ENCODE peak calls at places on chromosomes 11 and 22, in six cellular contexts. T is mucosa of gallbladder, A is LoVo, R is posterior vena cava, L is coronary artery, V is T-helper 1 cell. M is an unnamed sample.
A peak's percentile ranks its signal among the peaks of the same experiment; 100 is the strongest.

GRCh38 chr11:70252844-70253243 is 17.6 kb upstream of the PPFIA1 start:
- DNase-seq in T (no peak), A (no peak), R (no peak), L (no peak), V (no peak), M (peak; percentile 50)

GRCh38 chr11:78334109-78334508 is 83.5 kb downstream of the GAB2 start:
- DNase-seq in T (no peak), A (no peak), R (no peak), L (no peak), V (no peak), M (no peak)

GRCh38 chr11:107472966-107473365 is 15.3 kb upstream of the CWF19L2 start:
- DNase-seq in T (no peak), A (no peak), R (no peak), L (no peak), V (no peak), M (no peak)

GRCh38 chr11:73012121-73012863 is 129.8 kb downstream of the FCHSD2 start:
- DNase-seq in T (no peak), A (no peak), R (no peak), L (no peak), V (no peak), M (no peak)

GRCh38 chr11:16605440-16605970 is 132.9 kb upstream of the C11orf58 start:
- DNase-seq in T (no peak), A (peak; percentile 2), R (no peak), L (no peak), V (no peak), M (no peak)

GRCh38 chr11:34501962-34502361 is 11.6 kb downstream of the ELF5 start:
- DNase-seq in T (no peak), A (no peak), R (no peak), L (no peak), V (no peak), M (no peak)

GRCh38 chr11:84819561-84819960 is 807.6 kb downstream of the DLG2 start:
- DNase-seq in T (no peak), A (no peak), R (no peak), L (no peak), V (no peak), M (no peak)

GRCh38 chr11:2703487-2704141 is 3.8 kb upstream of the KCNQ1OT1 start:
- DNase-seq in T (no peak), A (no peak), R (peak; percentile 73), L (no peak), V (no peak), M (no peak)

GRCh38 chr11:117860139-117860538 is 16.3 kb downstream of the FXYD6 start:
- DNase-seq in T (no peak), A (no peak), R (peak; percentile 46), L (peak; percentile 22), V (no peak), M (no peak)

GRCh38 chr22:48187272-48187855 is 1424.9 kb downstream of the TBC1D22A start:
- DNase-seq in T (no peak), A (no peak), R (no peak), L (peak; percentile 50), V (no peak), M (no peak)

GRCh38 chr11:2296913-2297622 is 4.7 kb downstream of the C11orf21 start:
- DNase-seq in T (peak; percentile 8), A (no peak), R (peak; percentile 76), L (peak; percentile 67), V (no peak), M (no peak)

GRCh38 chr11:34182425-34182824 is 77.0 kb downstream of the NAT10 start:
- DNase-seq in T (no peak), A (no peak), R (no peak), L (no peak), V (no peak), M (no peak)

GRCh38 chr11:61679893-61680621 is at the start of gene DAGLA:
- DNase-seq in T (peak; percentile 53), A (peak; percentile 75), R (peak; percentile 93), L (no peak), V (peak; percentile 65), M (peak; percentile 91)

GRCh38 chr11:119550330-119550729 is 127.4 kb upstream of the THY1 start:
- DNase-seq in T (no peak), A (no peak), R (no peak), L (no peak), V (no peak), M (no peak)

GRCh38 chr11:1276061-1276790 is 33.2 kb downstream of the TOLLIP start:
- DNase-seq in T (no peak), A (no peak), R (no peak), L (no peak), V (no peak), M (no peak)

GRCh38 chr11:124882339-124883071 is 15.2 kb downstream of the ROBO4 start:
- DNase-seq in T (no peak), A (no peak), R (no peak), L (peak; percentile 73), V (no peak), M (no peak)

GRCh38 chr11:78350101-78350645 is 67.4 kb downstream of the GAB2 start:
- DNase-seq in T (no peak), A (no peak), R (no peak), L (no peak), V (no peak), M (no peak)

GRCh38 chr11:34243620-34244493 is 114.0 kb downstream of the ABTB2 start:
- DNase-seq in T (peak; percentile 65), A (peak; percentile 95), R (no peak), L (no peak), V (no peak), M (peak; percentile 36)

GRCh38 chr11:126857860-126858808 is 142.4 kb downstream of the KIRREL3 start:
- DNase-seq in T (no peak), A (no peak), R (no peak), L (no peak), V (no peak), M (no peak)

GRCh38 chr11:27329867-27330632 is 33.0 kb downstream of the CCDC34 start:
- DNase-seq in T (no peak), A (no peak), R (no peak), L (no peak), V (no peak), M (no peak)